ENCODE peak calls at places on chromosome 18, in five cellular contexts. Z is NCI-H2081, R is right lobe of liver, I is WTC11, L is IMR-90. F is an unnamed sample.

GRCh38 chr18:56083889-56084288 is 495.9 kb upstream of the TCF4 start:
- DNase-seq in Z (no peak), R (no peak), I (no peak), L (peak), F (no peak)

GRCh38 chr18:39345321-39345720 is 1779.7 kb upstream of the CELF4 start:
- DNase-seq in Z (peak), R (no peak), I (no peak), L (no peak), F (no peak)

GRCh38 chr18:34493566-34494358 is 216.3 kb upstream of the DTNA start:
- DNase-seq in Z (peak), R (peak), I (peak), L (no peak), F (peak)

GRCh38 chr18:45050712-45051639 is 370.3 kb downstream of the SETBP1 start:
- DNase-seq in Z (no peak), R (no peak), I (no peak), L (peak), F (no peak)

GRCh38 chr18:44789704-44790103 is 109.0 kb downstream of the SETBP1 start:
- DNase-seq in Z (no peak), R (no peak), I (no peak), L (no peak), F (peak)

GRCh38 chr18:63505566-63506335 is 29.0 kb downstream of the SERPINB5 start:
- DNase-seq in Z (no peak), R (no peak), I (peak), L (peak), F (no peak)

GRCh38 chr18:8121942-8122480 is 487.2 kb upstream of the RAB12 start:
- DNase-seq in Z (no peak), R (no peak), I (no peak), L (peak), F (no peak)

GRCh38 chr18:57627488-57627887 is 5.9 kb upstream of the NARS1 start:
- DNase-seq in Z (no peak), R (no peak), I (no peak), L (peak), F (no peak)

GRCh38 chr18:45054595-45054994 is 373.9 kb downstream of the SETBP1 start:
- DNase-seq in Z (no peak), R (no peak), I (no peak), L (no peak), F (peak)

GRCh38 chr18:39872566-39872965 is 2082.5 kb upstream of the PIK3C3 start:
- DNase-seq in Z (no peak), R (no peak), I (no peak), L (no peak), F (no peak)

GRCh38 chr18:23069481-23069880 is 65.8 kb upstream of the CABLES1 start:
- DNase-seq in Z (no peak), R (no peak), I (no peak), L (no peak), F (no peak)

GRCh38 chr18:10142056-10142455 is 228.2 kb downstream of the VAPA start:
- DNase-seq in Z (no peak), R (no peak), I (no peak), L (no peak), F (no peak)

GRCh38 chr18:74898965-74899364 is 301.3 kb downstream of the ZNF407 start:
- DNase-seq in Z (peak), R (no peak), I (no peak), L (peak), F (no peak)